ENCODE peak calls at places on chromosome 17, in six cellular contexts. K is GM10248, O is amygdala, U is tibial nerve, X is AG08396, S is NCI-H345. A is an unnamed sample.

GRCh38 chr17:48290378-48290777 is 139.6 kb downstream of the SKAP1 start:
- DNase-seq in K (no peak), O (no peak), U (no peak), X (no peak), S (no peak), A (no peak)

GRCh38 chr17:72588961-72589360 is 468.1 kb downstream of the SOX9 start:
- DNase-seq in K (no peak), O (no peak), U (no peak), X (peak; percentile 39), S (peak; percentile 88), A (peak; percentile 51)

GRCh38 chr17:78872486-78872885 is 30.5 kb downstream of the CEP295NL start:
- DNase-seq in K (no peak), O (no peak), U (no peak), X (no peak), S (no peak), A (no peak)

GRCh38 chr17:76871668-76872067 is 3.5 kb downstream of the MGAT5B start:
- DNase-seq in K (no peak), O (no peak), U (no peak), X (no peak), S (no peak), A (no peak)

GRCh38 chr17:40312131-40312731 is 3.3 kb downstream of the RARA start:
- DNase-seq in K (no peak), O (peak; percentile 55), U (peak; percentile 12), X (peak; percentile 6), S (no peak), A (no peak)

GRCh38 chr17:8365143-8365542 is 11.4 kb downstream of the KRABD2 start:
- DNase-seq in K (no peak), O (no peak), U (no peak), X (no peak), S (no peak), A (peak; percentile 59)

GRCh38 chr17:6161456-6161855 is 91.3 kb downstream of the WSCD1 start:
- DNase-seq in K (no peak), O (no peak), U (no peak), X (no peak), S (peak; percentile 7), A (no peak)

GRCh38 chr17:18961634-18962493 is 9.9 kb downstream of the SLC5A10 start:
- DNase-seq in K (peak; percentile 74), O (no peak), U (no peak), X (no peak), S (no peak), A (no peak)

GRCh38 chr17:50681260-50682200 is 26.2 kb downstream of the ANKRD40 start:
- DNase-seq in K (no peak), O (no peak), U (no peak), X (peak; percentile 76), S (peak; percentile 42), A (peak; percentile 77)

GRCh38 chr17:63833026-63833740 is 5.7 kb upstream of the FTSJ3 start:
- DNase-seq in K (no peak), O (no peak), U (no peak), X (no peak), S (no peak), A (no peak)

GRCh38 chr17:43740541-43740940 is 18.1 kb downstream of the SOST start:
- DNase-seq in K (no peak), O (no peak), U (no peak), X (peak; percentile 70), S (no peak), A (no peak)

GRCh38 chr17:61583242-61583641 is 7.8 kb downstream of the NACA2 start:
- DNase-seq in K (peak; percentile 34), O (no peak), U (no peak), X (peak; percentile 64), S (peak; percentile 31), A (peak; percentile 77)

GRCh38 chr17:77233635-77234334 is 93.0 kb downstream of the SEC14L1 start:
- DNase-seq in K (peak; percentile 67), O (no peak), U (no peak), X (peak; percentile 44), S (no peak), A (peak; percentile 89)

GRCh38 chr17:28345420-28346198 is 10.0 kb downstream of the TNFAIP1 start:
- DNase-seq in K (no peak), O (no peak), U (no peak), X (no peak), S (peak; percentile 12), A (peak; percentile 64)

GRCh38 chr17:79832211-79833109 is 6.8 kb downstream of the CBX4 start:
- DNase-seq in K (no peak), O (no peak), U (no peak), X (peak; percentile 58), S (no peak), A (no peak)

GRCh38 chr17:83186751-83187421 is 107.5 kb downstream of the METRNL start:
- DNase-seq in K (no peak), O (no peak), U (peak; percentile 5), X (no peak), S (no peak), A (no peak)

GRCh38 chr17:55740515-55741352 is 10.1 kb upstream of the PCTP start:
- DNase-seq in K (no peak), O (no peak), U (no peak), X (no peak), S (no peak), A (no peak)

GRCh38 chr17:74419862-74420492 is 11.9 kb upstream of the GPRC5C start:
- DNase-seq in K (no peak), O (no peak), U (no peak), X (no peak), S (no peak), A (no peak)

GRCh38 chr17:31085563-31085962 is 9.2 kb upstream of the NF1 start:
- DNase-seq in K (no peak), O (no peak), U (no peak), X (peak; percentile 52), S (no peak), A (peak; percentile 69)

GRCh38 chr17:78114831-78115723 is 13.5 kb downstream of the TMC6 start:
- DNase-seq in K (no peak), O (peak; percentile 86), U (no peak), X (no peak), S (no peak), A (no peak)

A was measured in fibroblast of lung.